ENCODE peak calls at places on chromosomes 11 and 22, in ten cellular contexts. One of them, this sample, is unnamed.
A peak's percentile ranks its signal among the peaks of the same experiment; 100 is the strongest.

GRCh38 chr11:9138612-9139579 is 47.5 kb upstream of the SCUBE2 start:
- DNase-seq in endothelial cell: no peak
- DNase-seq in fibroblast of mammary gland: peak; percentile 92
- DNase-seq in stimulated activated CD4-positive, alpha-beta T cell treated with anti-CD3 and anti-CD28 coated beads, TNF-alpha, amount 100 ng/mL, for 4 hours: peak; percentile 13
- DNase-seq in NCI-H446: peak; percentile 71
- DNase-seq in choroid plexus epithelial cell: peak; percentile 86
- DNase-seq in activated CD8-positive, alpha-beta T cell treated with anti-CD3 and anti-CD28 coated beads for 36 hours: peak; percentile 21
- DNase-seq in EL: peak; percentile 92
- DNase-seq in T47D: peak; percentile 89
- DNase-seq in GM23248: peak; percentile 93
- DNase-seq in this sample: no peak

GRCh38 chr22:42769574-42770447 is 49.1 kb upstream of the A4GALT start:
- DNase-seq in fibroblast of mammary gland: peak; percentile 87
- DNase-seq in endothelial cell: no peak
- DNase-seq in NCI-H446: no peak
- DNase-seq in choroid plexus epithelial cell: peak; percentile 89
- DNase-seq in GM23248: peak; percentile 86
- DNase-seq in EL: peak; percentile 85
- DNase-seq in T47D: no peak
- DNase-seq in stimulated activated CD4-positive, alpha-beta T cell treated with anti-CD3 and anti-CD28 coated beads, TNF-alpha, amount 100 ng/mL, for 4 hours: no peak
- DNase-seq in activated CD8-positive, alpha-beta T cell treated with anti-CD3 and anti-CD28 coated beads for 36 hours: no peak
- DNase-seq in this sample: no peak

GRCh38 chr11:83070878-83071640 is 638 bp downstream of the RAB30 start:
- DNase-seq in EL: peak; percentile 32
- DNase-seq in GM23248: peak; percentile 53
- DNase-seq in activated CD8-positive, alpha-beta T cell treated with anti-CD3 and anti-CD28 coated beads for 36 hours: peak; percentile 53
- DNase-seq in T47D: no peak
- DNase-seq in fibroblast of mammary gland: peak; percentile 27
- DNase-seq in choroid plexus epithelial cell: peak; percentile 48
- DNase-seq in stimulated activated CD4-positive, alpha-beta T cell treated with anti-CD3 and anti-CD28 coated beads, TNF-alpha, amount 100 ng/mL, for 4 hours: no peak
- DNase-seq in NCI-H446: peak; percentile 17
- DNase-seq in endothelial cell: peak; percentile 36
- DNase-seq in this sample: peak; percentile 27

GRCh38 chr22:18022851-18023250 is 1.5 kb downstream of the MICAL3 start:
- DNase-seq in choroid plexus epithelial cell: no peak
- DNase-seq in activated CD8-positive, alpha-beta T cell treated with anti-CD3 and anti-CD28 coated beads for 36 hours: no peak
- DNase-seq in T47D: no peak
- DNase-seq in GM23248: no peak
- DNase-seq in EL: no peak
- DNase-seq in NCI-H446: no peak
- DNase-seq in stimulated activated CD4-positive, alpha-beta T cell treated with anti-CD3 and anti-CD28 coated beads, TNF-alpha, amount 100 ng/mL, for 4 hours: no peak
- DNase-seq in endothelial cell: no peak
- DNase-seq in fibroblast of mammary gland: no peak
- DNase-seq in this sample: no peak

GRCh38 chr11:10443152-10443551 is 11.9 kb upstream of the AMPD3 start:
- DNase-seq in EL: no peak
- DNase-seq in activated CD8-positive, alpha-beta T cell treated with anti-CD3 and anti-CD28 coated beads for 36 hours: peak; percentile 73
- DNase-seq in endothelial cell: no peak
- DNase-seq in stimulated activated CD4-positive, alpha-beta T cell treated with anti-CD3 and anti-CD28 coated beads, TNF-alpha, amount 100 ng/mL, for 4 hours: no peak
- DNase-seq in choroid plexus epithelial cell: no peak
- DNase-seq in fibroblast of mammary gland: peak; percentile 16
- DNase-seq in NCI-H446: no peak
- DNase-seq in T47D: no peak
- DNase-seq in GM23248: peak; percentile 51
- DNase-seq in this sample: no peak

GRCh38 chr11:26618441-26618840 is 46.4 kb upstream of the MUC15 start:
- DNase-seq in choroid plexus epithelial cell: peak; percentile 25
- DNase-seq in T47D: no peak
- DNase-seq in fibroblast of mammary gland: no peak
- DNase-seq in EL: no peak
- DNase-seq in stimulated activated CD4-positive, alpha-beta T cell treated with anti-CD3 and anti-CD28 coated beads, TNF-alpha, amount 100 ng/mL, for 4 hours: no peak
- DNase-seq in GM23248: no peak
- DNase-seq in NCI-H446: no peak
- DNase-seq in endothelial cell: no peak
- DNase-seq in activated CD8-positive, alpha-beta T cell treated with anti-CD3 and anti-CD28 coated beads for 36 hours: no peak
- DNase-seq in this sample: no peak

GRCh38 chr22:49657275-49657973 is 170.2 kb downstream of the BRD1 start:
- DNase-seq in GM23248: no peak
- DNase-seq in endothelial cell: peak; percentile 48
- DNase-seq in NCI-H446: no peak
- DNase-seq in activated CD8-positive, alpha-beta T cell treated with anti-CD3 and anti-CD28 coated beads for 36 hours: peak; percentile 88
- DNase-seq in EL: no peak
- DNase-seq in T47D: no peak
- DNase-seq in fibroblast of mammary gland: no peak
- DNase-seq in choroid plexus epithelial cell: no peak
- DNase-seq in stimulated activated CD4-positive, alpha-beta T cell treated with anti-CD3 and anti-CD28 coated beads, TNF-alpha, amount 100 ng/mL, for 4 hours: peak; percentile 45
- DNase-seq in this sample: no peak

GRCh38 chr11:65403607-65404121 is 17.2 kb downstream of the FRMD8 start:
- DNase-seq in stimulated activated CD4-positive, alpha-beta T cell treated with anti-CD3 and anti-CD28 coated beads, TNF-alpha, amount 100 ng/mL, for 4 hours: no peak
- DNase-seq in activated CD8-positive, alpha-beta T cell treated with anti-CD3 and anti-CD28 coated beads for 36 hours: no peak
- DNase-seq in EL: no peak
- DNase-seq in choroid plexus epithelial cell: no peak
- DNase-seq in NCI-H446: no peak
- DNase-seq in endothelial cell: peak; percentile 51
- DNase-seq in GM23248: no peak
- DNase-seq in fibroblast of mammary gland: no peak
- DNase-seq in T47D: no peak
- DNase-seq in this sample: no peak

GRCh38 chr22:45882881-45883810 is 93.8 kb downstream of the WNT7B start:
- DNase-seq in endothelial cell: no peak
- DNase-seq in choroid plexus epithelial cell: no peak
- DNase-seq in fibroblast of mammary gland: no peak
- DNase-seq in T47D: peak; percentile 32
- DNase-seq in stimulated activated CD4-positive, alpha-beta T cell treated with anti-CD3 and anti-CD28 coated beads, TNF-alpha, amount 100 ng/mL, for 4 hours: no peak
- DNase-seq in EL: no peak
- DNase-seq in GM23248: no peak
- DNase-seq in activated CD8-positive, alpha-beta T cell treated with anti-CD3 and anti-CD28 coated beads for 36 hours: no peak
- DNase-seq in NCI-H446: no peak
- DNase-seq in this sample: peak; percentile 9

GRCh38 chr11:70587095-70587389 is 188.7 kb downstream of the CTTN start:
- DNase-seq in stimulated activated CD4-positive, alpha-beta T cell treated with anti-CD3 and anti-CD28 coated beads, TNF-alpha, amount 100 ng/mL, for 4 hours: no peak
- DNase-seq in activated CD8-positive, alpha-beta T cell treated with anti-CD3 and anti-CD28 coated beads for 36 hours: no peak
- DNase-seq in EL: no peak
- DNase-seq in NCI-H446: no peak
- DNase-seq in fibroblast of mammary gland: peak; percentile 4
- DNase-seq in GM23248: no peak
- DNase-seq in endothelial cell: no peak
- DNase-seq in T47D: no peak
- DNase-seq in choroid plexus epithelial cell: no peak
- DNase-seq in this sample: no peak

GRCh38 chr22:26502688-26503561 is 9.3 kb downstream of the TFIP11 start:
- DNase-seq in endothelial cell: peak; percentile 64
- DNase-seq in choroid plexus epithelial cell: peak; percentile 67
- DNase-seq in activated CD8-positive, alpha-beta T cell treated with anti-CD3 and anti-CD28 coated beads for 36 hours: peak; percentile 86
- DNase-seq in stimulated activated CD4-positive, alpha-beta T cell treated with anti-CD3 and anti-CD28 coated beads, TNF-alpha, amount 100 ng/mL, for 4 hours: peak; percentile 15
- DNase-seq in NCI-H446: peak; percentile 19
- DNase-seq in EL: peak; percentile 40
- DNase-seq in GM23248: peak; percentile 47
- DNase-seq in fibroblast of mammary gland: peak; percentile 50
- DNase-seq in T47D: peak; percentile 53
- DNase-seq in this sample: peak; percentile 73

GRCh38 chr11:17197431-17197898 is 10.3 kb downstream of the PIK3C2A start:
- DNase-seq in activated CD8-positive, alpha-beta T cell treated with anti-CD3 and anti-CD28 coated beads for 36 hours: no peak
- DNase-seq in fibroblast of mammary gland: peak; percentile 36
- DNase-seq in stimulated activated CD4-positive, alpha-beta T cell treated with anti-CD3 and anti-CD28 coated beads, TNF-alpha, amount 100 ng/mL, for 4 hours: no peak
- DNase-seq in EL: peak; percentile 61
- DNase-seq in endothelial cell: no peak
- DNase-seq in GM23248: peak; percentile 36
- DNase-seq in T47D: no peak
- DNase-seq in NCI-H446: no peak
- DNase-seq in choroid plexus epithelial cell: peak; percentile 30
- DNase-seq in this sample: no peak

GRCh38 chr11:32072872-32073661 is 17.8 kb upstream of the RCN1 start:
- DNase-seq in NCI-H446: no peak
- DNase-seq in EL: no peak
- DNase-seq in choroid plexus epithelial cell: no peak
- DNase-seq in fibroblast of mammary gland: peak; percentile 27
- DNase-seq in stimulated activated CD4-positive, alpha-beta T cell treated with anti-CD3 and anti-CD28 coated beads, TNF-alpha, amount 100 ng/mL, for 4 hours: no peak
- DNase-seq in activated CD8-positive, alpha-beta T cell treated with anti-CD3 and anti-CD28 coated beads for 36 hours: no peak
- DNase-seq in GM23248: no peak
- DNase-seq in endothelial cell: no peak
- DNase-seq in T47D: no peak
- DNase-seq in this sample: peak; percentile 35

GRCh38 chr22:39279170-39279850 is 34.5 kb upstream of the PDGFB start:
- DNase-seq in activated CD8-positive, alpha-beta T cell treated with anti-CD3 and anti-CD28 coated beads for 36 hours: no peak
- DNase-seq in stimulated activated CD4-positive, alpha-beta T cell treated with anti-CD3 and anti-CD28 coated beads, TNF-alpha, amount 100 ng/mL, for 4 hours: no peak
- DNase-seq in fibroblast of mammary gland: no peak
- DNase-seq in NCI-H446: no peak
- DNase-seq in choroid plexus epithelial cell: no peak
- DNase-seq in EL: no peak
- DNase-seq in endothelial cell: no peak
- DNase-seq in GM23248: no peak
- DNase-seq in T47D: no peak
- DNase-seq in this sample: no peak

GRCh38 chr22:42820075-42820763 is 36.9 kb downstream of the ARFGAP3 start:
- DNase-seq in stimulated activated CD4-positive, alpha-beta T cell treated with anti-CD3 and anti-CD28 coated beads, TNF-alpha, amount 100 ng/mL, for 4 hours: no peak
- DNase-seq in fibroblast of mammary gland: peak; percentile 75
- DNase-seq in NCI-H446: no peak
- DNase-seq in endothelial cell: no peak
- DNase-seq in choroid plexus epithelial cell: peak; percentile 84
- DNase-seq in GM23248: peak; percentile 87
- DNase-seq in EL: peak; percentile 88
- DNase-seq in activated CD8-positive, alpha-beta T cell treated with anti-CD3 and anti-CD28 coated beads for 36 hours: no peak
- DNase-seq in T47D: peak; percentile 64
- DNase-seq in this sample: no peak

GRCh38 chr22:23498811-23499798 is 81.0 kb downstream of the IGLL1 start:
- DNase-seq in NCI-H446: no peak
- DNase-seq in fibroblast of mammary gland: no peak
- DNase-seq in T47D: no peak
- DNase-seq in activated CD8-positive, alpha-beta T cell treated with anti-CD3 and anti-CD28 coated beads for 36 hours: no peak
- DNase-seq in GM23248: no peak
- DNase-seq in endothelial cell: no peak
- DNase-seq in EL: no peak
- DNase-seq in stimulated activated CD4-positive, alpha-beta T cell treated with anti-CD3 and anti-CD28 coated beads, TNF-alpha, amount 100 ng/mL, for 4 hours: no peak
- DNase-seq in choroid plexus epithelial cell: no peak
- DNase-seq in this sample: no peak

GRCh38 chr11:61889831-61890230 is 1.5 kb downstream of the FADS3 start:
- DNase-seq in GM23248: no peak
- DNase-seq in choroid plexus epithelial cell: no peak
- DNase-seq in EL: no peak
- DNase-seq in fibroblast of mammary gland: no peak
- DNase-seq in T47D: no peak
- DNase-seq in activated CD8-positive, alpha-beta T cell treated with anti-CD3 and anti-CD28 coated beads for 36 hours: no peak
- DNase-seq in endothelial cell: no peak
- DNase-seq in stimulated activated CD4-positive, alpha-beta T cell treated with anti-CD3 and anti-CD28 coated beads, TNF-alpha, amount 100 ng/mL, for 4 hours: no peak
- DNase-seq in NCI-H446: no peak
- DNase-seq in this sample: no peak

GRCh38 chr11:3134218-3134621 is 30.9 kb downstream of the OSBPL5 start:
- DNase-seq in choroid plexus epithelial cell: no peak
- DNase-seq in fibroblast of mammary gland: no peak
- DNase-seq in stimulated activated CD4-positive, alpha-beta T cell treated with anti-CD3 and anti-CD28 coated beads, TNF-alpha, amount 100 ng/mL, for 4 hours: no peak
- DNase-seq in endothelial cell: no peak
- DNase-seq in T47D: no peak
- DNase-seq in EL: no peak
- DNase-seq in NCI-H446: no peak
- DNase-seq in activated CD8-positive, alpha-beta T cell treated with anti-CD3 and anti-CD28 coated beads for 36 hours: no peak
- DNase-seq in GM23248: no peak
- DNase-seq in this sample: peak; percentile 6

GRCh38 chr22:43681724-43682360 is 130.3 kb downstream of the EFCAB6 start:
- DNase-seq in T47D: no peak
- DNase-seq in choroid plexus epithelial cell: no peak
- DNase-seq in activated CD8-positive, alpha-beta T cell treated with anti-CD3 and anti-CD28 coated beads for 36 hours: no peak
- DNase-seq in GM23248: no peak
- DNase-seq in EL: no peak
- DNase-seq in endothelial cell: no peak
- DNase-seq in fibroblast of mammary gland: no peak
- DNase-seq in stimulated activated CD4-positive, alpha-beta T cell treated with anti-CD3 and anti-CD28 coated beads, TNF-alpha, amount 100 ng/mL, for 4 hours: no peak
- DNase-seq in NCI-H446: no peak
- DNase-seq in this sample: no peak

GRCh38 chr11:47376543-47377371 is 1.6 kb downstream of the SPI1 start:
- DNase-seq in fibroblast of mammary gland: peak; percentile 22
- DNase-seq in NCI-H446: no peak
- DNase-seq in choroid plexus epithelial cell: no peak
- DNase-seq in T47D: no peak
- DNase-seq in EL: no peak
- DNase-seq in GM23248: peak; percentile 23
- DNase-seq in stimulated activated CD4-positive, alpha-beta T cell treated with anti-CD3 and anti-CD28 coated beads, TNF-alpha, amount 100 ng/mL, for 4 hours: no peak
- DNase-seq in endothelial cell: no peak
- DNase-seq in activated CD8-positive, alpha-beta T cell treated with anti-CD3 and anti-CD28 coated beads for 36 hours: no peak
- DNase-seq in this sample: no peak

GRCh38 chr11:99937330-99937729 is 749.8 kb upstream of the ARHGAP42 start:
- DNase-seq in T47D: peak; percentile 52
- DNase-seq in endothelial cell: no peak
- DNase-seq in fibroblast of mammary gland: no peak
- DNase-seq in choroid plexus epithelial cell: peak; percentile 16
- DNase-seq in GM23248: no peak
- DNase-seq in NCI-H446: no peak
- DNase-seq in activated CD8-positive, alpha-beta T cell treated with anti-CD3 and anti-CD28 coated beads for 36 hours: no peak
- DNase-seq in EL: no peak
- DNase-seq in stimulated activated CD4-positive, alpha-beta T cell treated with anti-CD3 and anti-CD28 coated beads, TNF-alpha, amount 100 ng/mL, for 4 hours: no peak
- DNase-seq in this sample: no peak

GRCh38 chr11:92886243-92886905 is 83.1 kb upstream of the MTNR1B start:
- DNase-seq in T47D: peak; percentile 89
- DNase-seq in fibroblast of mammary gland: peak; percentile 55
- DNase-seq in EL: peak; percentile 61
- DNase-seq in NCI-H446: peak; percentile 84
- DNase-seq in stimulated activated CD4-positive, alpha-beta T cell treated with anti-CD3 and anti-CD28 coated beads, TNF-alpha, amount 100 ng/mL, for 4 hours: no peak
- DNase-seq in choroid plexus epithelial cell: peak; percentile 72
- DNase-seq in GM23248: peak; percentile 61
- DNase-seq in activated CD8-positive, alpha-beta T cell treated with anti-CD3 and anti-CD28 coated beads for 36 hours: peak; percentile 38
- DNase-seq in endothelial cell: peak; percentile 74
- DNase-seq in this sample: peak; percentile 32

GRCh38 chr11:61904539-61905048 is 12.8 kb downstream of the RAB3IL1 start:
- DNase-seq in GM23248: no peak
- DNase-seq in fibroblast of mammary gland: no peak
- DNase-seq in activated CD8-positive, alpha-beta T cell treated with anti-CD3 and anti-CD28 coated beads for 36 hours: peak; percentile 31
- DNase-seq in EL: no peak
- DNase-seq in choroid plexus epithelial cell: no peak
- DNase-seq in T47D: no peak
- DNase-seq in NCI-H446: no peak
- DNase-seq in stimulated activated CD4-positive, alpha-beta T cell treated with anti-CD3 and anti-CD28 coated beads, TNF-alpha, amount 100 ng/mL, for 4 hours: no peak
- DNase-seq in endothelial cell: no peak
- DNase-seq in this sample: peak; percentile 72

GRCh38 chr11:66343176-66343575 is 1.7 kb downstream of the BRMS1 start:
- DNase-seq in GM23248: no peak
- DNase-seq in NCI-H446: no peak
- DNase-seq in T47D: no peak
- DNase-seq in fibroblast of mammary gland: no peak
- DNase-seq in activated CD8-positive, alpha-beta T cell treated with anti-CD3 and anti-CD28 coated beads for 36 hours: no peak
- DNase-seq in stimulated activated CD4-positive, alpha-beta T cell treated with anti-CD3 and anti-CD28 coated beads, TNF-alpha, amount 100 ng/mL, for 4 hours: no peak
- DNase-seq in EL: no peak
- DNase-seq in choroid plexus epithelial cell: no peak
- DNase-seq in endothelial cell: no peak
- DNase-seq in this sample: no peak

GRCh38 chr11:117873828-117874125 is 2.7 kb downstream of the FXYD6 start:
- DNase-seq in fibroblast of mammary gland: no peak
- DNase-seq in stimulated activated CD4-positive, alpha-beta T cell treated with anti-CD3 and anti-CD28 coated beads, TNF-alpha, amount 100 ng/mL, for 4 hours: no peak
- DNase-seq in choroid plexus epithelial cell: no peak
- DNase-seq in endothelial cell: no peak
- DNase-seq in T47D: no peak
- DNase-seq in activated CD8-positive, alpha-beta T cell treated with anti-CD3 and anti-CD28 coated beads for 36 hours: no peak
- DNase-seq in NCI-H446: no peak
- DNase-seq in EL: no peak
- DNase-seq in GM23248: no peak
- DNase-seq in this sample: no peak

GRCh38 chr22:25622011-25622410 is 57.5 kb downstream of the GRK3 start:
- DNase-seq in fibroblast of mammary gland: no peak
- DNase-seq in EL: peak; percentile 42
- DNase-seq in endothelial cell: no peak
- DNase-seq in T47D: no peak
- DNase-seq in activated CD8-positive, alpha-beta T cell treated with anti-CD3 and anti-CD28 coated beads for 36 hours: no peak
- DNase-seq in GM23248: no peak
- DNase-seq in choroid plexus epithelial cell: peak; percentile 7
- DNase-seq in NCI-H446: no peak
- DNase-seq in stimulated activated CD4-positive, alpha-beta T cell treated with anti-CD3 and anti-CD28 coated beads, TNF-alpha, amount 100 ng/mL, for 4 hours: no peak
- DNase-seq in this sample: no peak

GRCh38 chr11:64364911-64365310 is 5.9 kb downstream of the RPS6KA4 start:
- DNase-seq in stimulated activated CD4-positive, alpha-beta T cell treated with anti-CD3 and anti-CD28 coated beads, TNF-alpha, amount 100 ng/mL, for 4 hours: no peak
- DNase-seq in GM23248: peak; percentile 31
- DNase-seq in choroid plexus epithelial cell: no peak
- DNase-seq in fibroblast of mammary gland: peak; percentile 26
- DNase-seq in activated CD8-positive, alpha-beta T cell treated with anti-CD3 and anti-CD28 coated beads for 36 hours: no peak
- DNase-seq in T47D: no peak
- DNase-seq in EL: no peak
- DNase-seq in NCI-H446: no peak
- DNase-seq in endothelial cell: no peak
- DNase-seq in this sample: no peak

GRCh38 chr11:124865902-124866851 is 945 bp downstream of the ROBO3 start:
- DNase-seq in activated CD8-positive, alpha-beta T cell treated with anti-CD3 and anti-CD28 coated beads for 36 hours: peak; percentile 64
- DNase-seq in T47D: peak; percentile 59
- DNase-seq in EL: peak; percentile 32
- DNase-seq in NCI-H446: peak; percentile 49
- DNase-seq in fibroblast of mammary gland: no peak
- DNase-seq in endothelial cell: peak; percentile 80
- DNase-seq in stimulated activated CD4-positive, alpha-beta T cell treated with anti-CD3 and anti-CD28 coated beads, TNF-alpha, amount 100 ng/mL, for 4 hours: no peak
- DNase-seq in choroid plexus epithelial cell: peak; percentile 34
- DNase-seq in GM23248: peak; percentile 75
- DNase-seq in this sample: peak; percentile 76

This sample was measured in WTC11.